ENCODE peak calls at places on chromosome 15, in four cellular contexts. T is cardiac muscle cell, J is left ventricle myocardium inferior, H is adrenal gland. E is an unnamed sample.

GRCh38 chr15:69480932-69481331 is 28.3 kb downstream of the RPLP1 start:
- DNase-seq in T (no peak), J (no peak), H (no peak), E (no peak)

GRCh38 chr15:41019174-41019573 is 65.9 kb downstream of the CHAC1 start:
- DNase-seq in T (no peak), H (no peak), J (no peak), E (no peak)

GRCh38 chr15:39586387-39587171 is 5.7 kb downstream of the THBS1 start:
- DNase-seq in T (no peak), J (no peak), H (no peak), E (no peak)

GRCh38 chr15:36982441-36982840 is 117.9 kb downstream of the MEIS2 start:
- DNase-seq in H (no peak), T (no peak), J (no peak), E (no peak)

GRCh38 chr15:38216763-38217162 is 35.9 kb upstream of the SPRED1 start:
- DNase-seq in H (no peak), J (no peak), T (no peak), E (no peak)

GRCh38 chr15:39926526-39926925 is 6.5 kb upstream of the GPR176 start:
- DNase-seq in J (no peak), H (no peak), T (no peak), E (no peak)

GRCh38 chr15:78810377-78811123 is 714 bp downstream of the ADAMTS7 start:
- DNase-seq in T (peak; percentile 77), J (peak; percentile 72), H (peak; percentile 67), E (peak; percentile 51)

GRCh38 chr15:37819191-37819590 is 115.2 kb upstream of the TMCO5A start:
- DNase-seq in J (no peak), H (no peak), T (no peak), E (no peak)

GRCh38 chr15:57510647-57511046 is 81.1 kb upstream of the MYZAP start:
- DNase-seq in J (peak; percentile 68), T (no peak), H (no peak), E (no peak)

GRCh38 chr15:38745611-38746010 is 181.0 kb upstream of the RASGRP1 start:
- DNase-seq in H (no peak), J (no peak), T (no peak), E (no peak)

GRCh38 chr15:73386886-73387506 is 18.2 kb upstream of the HCN4 start:
- DNase-seq in T (no peak), J (no peak), H (no peak), E (no peak)
- TF ChIP-seq CTCF in T (no peak), J (no peak), H (no peak), E (no peak)

GRCh38 chr15:68278345-68279217 is 1.0 kb downstream of the FEM1B start:
- DNase-seq in H (peak; percentile 51), J (no peak), T (peak; percentile 26), E (peak; percentile 65)
- TF ChIP-seq CTCF in H (no peak), J (no peak), T (peak; percentile 39), E (peak; percentile 60)

DNA sequence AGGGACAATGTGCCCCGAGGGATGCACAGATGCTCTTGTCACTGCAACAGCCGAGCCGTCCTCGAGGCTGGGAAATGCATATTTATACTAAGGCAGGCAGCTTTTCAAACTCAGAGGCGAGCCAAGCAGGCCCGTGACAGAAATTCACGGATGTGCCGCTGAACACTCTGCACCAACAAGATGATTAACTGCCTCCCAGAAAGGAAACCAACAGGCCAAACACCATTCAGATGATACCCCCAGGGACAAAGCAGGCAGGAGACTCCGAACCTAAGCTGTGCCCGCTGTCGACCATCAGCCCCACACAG is 31.8 kb downstream of the ADAMTS17 start:
- DNase-seq in T (no peak), H (no peak), J (no peak), E (no peak)
- TF ChIP-seq CTCF in T (no peak), H (no peak), J (no peak), E (no peak)

GRCh38 chr15:77550275-77551251 is 82.1 kb downstream of the LINGO1 start:
- DNase-seq in T (peak; percentile 21), J (no peak), H (no peak), E (no peak)

GRCh38 chr15:77547801-77548607 is 84.7 kb downstream of the LINGO1 start:
- DNase-seq in T (no peak), H (no peak), J (no peak), E (no peak)

GRCh38 chr15:77546870-77547269 is 85.8 kb downstream of the LINGO1 start:
- DNase-seq in H (no peak), T (no peak), J (no peak), E (no peak)

GRCh38 chr15:77549552-77550274 is 83.0 kb downstream of the LINGO1 start:
- DNase-seq in J (no peak), H (no peak), T (no peak), E (no peak)

GRCh38 chr15:77548608-77549551 is 83.8 kb downstream of the LINGO1 start:
- DNase-seq in H (no peak), J (no peak), T (no peak), E (no peak)
- TF ChIP-seq CTCF in H (no peak), J (no peak), T (no peak), E (no peak)

GRCh38 chr15:52328680-52329079 is 33.1 kb upstream of the MYO5C start:
- DNase-seq in J (no peak), T (no peak), H (no peak), E (no peak)

GRCh38 chr15:52334491-52335160 is 39.0 kb upstream of the MYO5C start:
- DNase-seq in T (no peak), J (no peak), H (no peak), E (no peak)

GRCh38 chr15:52329980-52330379 is 34.4 kb upstream of the MYO5C start:
- DNase-seq in T (no peak), J (no peak), H (no peak), E (no peak)

GRCh38 chr15:52329150-52329549 is 33.5 kb upstream of the MYO5C start:
- DNase-seq in T (no peak), J (no peak), H (no peak), E (no peak)

DNA sequence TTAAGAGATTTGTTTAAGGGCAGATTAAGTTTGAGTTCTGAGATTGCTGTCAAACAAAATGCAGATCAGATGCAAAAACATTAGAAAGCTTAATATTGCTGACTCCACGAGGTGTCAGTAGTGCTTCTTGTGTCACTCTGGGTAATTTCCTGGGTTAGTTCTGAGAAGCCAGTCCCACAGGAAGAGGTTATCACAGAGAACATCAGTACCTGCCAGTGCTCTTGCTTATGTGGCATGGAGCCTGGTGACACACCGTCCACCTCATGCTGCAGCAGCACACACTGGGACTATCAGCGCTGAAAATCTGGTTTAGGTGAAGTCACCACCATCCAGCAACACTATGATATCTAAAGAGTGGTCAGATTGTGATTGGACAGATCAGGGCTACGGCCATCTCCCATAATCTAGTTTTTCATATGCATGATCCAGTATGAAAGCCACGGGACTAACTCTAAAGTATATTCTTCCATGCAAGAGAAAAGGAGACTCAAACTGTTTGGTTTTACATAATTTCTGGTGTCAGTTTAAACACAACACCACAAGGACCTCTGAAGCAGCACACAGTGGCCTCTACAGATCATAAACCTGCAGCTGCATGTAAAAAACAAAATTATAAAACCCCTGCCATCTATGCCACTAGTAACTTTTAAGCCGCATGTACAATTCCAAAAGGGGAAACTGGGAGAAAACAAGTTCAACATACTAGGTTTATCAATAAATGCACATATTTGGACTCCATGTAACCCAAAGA is 36.1 kb upstream of the MYO5C start:
- DNase-seq in J (no peak), T (peak; percentile 28), H (peak; percentile 31), E (no peak)
- TF ChIP-seq CTCF in J (peak; percentile 58), T (peak; percentile 56), H (no peak), E (peak; percentile 53)

DNA sequence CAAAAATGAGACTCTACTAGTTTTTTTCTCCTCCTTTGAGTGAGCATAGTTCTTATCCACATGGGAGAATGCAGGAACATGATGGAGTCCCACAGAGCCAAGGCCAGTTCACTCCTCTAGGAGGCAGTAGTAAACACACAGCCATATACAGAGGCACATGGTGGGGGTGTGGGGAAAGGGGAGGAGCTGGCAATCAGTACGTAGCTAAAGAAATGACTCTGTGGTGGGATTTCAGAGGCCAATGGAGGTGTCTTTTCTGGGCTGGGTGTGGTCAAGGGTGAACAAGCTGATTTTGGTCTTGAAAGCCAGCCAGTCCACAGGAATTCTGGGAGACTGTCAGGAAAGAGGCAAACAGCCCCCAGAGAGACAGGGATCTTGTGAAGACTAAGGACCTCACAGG is 6.6 kb upstream of the RAB11A start:
- DNase-seq in H (peak; percentile 52), J (no peak), T (peak; percentile 55), E (peak; percentile 42)
- TF ChIP-seq CTCF in H (peak; percentile 34), J (peak; percentile 51), T (peak; percentile 64), E (peak; percentile 60)

GRCh38 chr15:84631706-84632272 is 22.3 kb downstream of the WDR73 start:
- DNase-seq in J (no peak), T (no peak), H (no peak), E (no peak)

GRCh38 chr15:84629033-84629432 is 25.1 kb downstream of the WDR73 start:
- DNase-seq in H (no peak), J (no peak), T (no peak), E (no peak)

GRCh38 chr15:84638103-84638502 is 16.0 kb downstream of the WDR73 start:
- DNase-seq in H (no peak), J (no peak), T (no peak), E (no peak)

GRCh38 chr15:84634228-84634837 is 19.8 kb downstream of the WDR73 start:
- DNase-seq in J (no peak), H (no peak), T (no peak), E (no peak)

GRCh38 chr15:84633311-84634227 is 20.5 kb downstream of the WDR73 start:
- DNase-seq in J (peak; percentile 76), T (peak; percentile 70), H (peak; percentile 71), E (peak; percentile 54)
- TF ChIP-seq CTCF in J (no peak), T (no peak), H (peak; percentile 10), E (no peak)

DNA sequence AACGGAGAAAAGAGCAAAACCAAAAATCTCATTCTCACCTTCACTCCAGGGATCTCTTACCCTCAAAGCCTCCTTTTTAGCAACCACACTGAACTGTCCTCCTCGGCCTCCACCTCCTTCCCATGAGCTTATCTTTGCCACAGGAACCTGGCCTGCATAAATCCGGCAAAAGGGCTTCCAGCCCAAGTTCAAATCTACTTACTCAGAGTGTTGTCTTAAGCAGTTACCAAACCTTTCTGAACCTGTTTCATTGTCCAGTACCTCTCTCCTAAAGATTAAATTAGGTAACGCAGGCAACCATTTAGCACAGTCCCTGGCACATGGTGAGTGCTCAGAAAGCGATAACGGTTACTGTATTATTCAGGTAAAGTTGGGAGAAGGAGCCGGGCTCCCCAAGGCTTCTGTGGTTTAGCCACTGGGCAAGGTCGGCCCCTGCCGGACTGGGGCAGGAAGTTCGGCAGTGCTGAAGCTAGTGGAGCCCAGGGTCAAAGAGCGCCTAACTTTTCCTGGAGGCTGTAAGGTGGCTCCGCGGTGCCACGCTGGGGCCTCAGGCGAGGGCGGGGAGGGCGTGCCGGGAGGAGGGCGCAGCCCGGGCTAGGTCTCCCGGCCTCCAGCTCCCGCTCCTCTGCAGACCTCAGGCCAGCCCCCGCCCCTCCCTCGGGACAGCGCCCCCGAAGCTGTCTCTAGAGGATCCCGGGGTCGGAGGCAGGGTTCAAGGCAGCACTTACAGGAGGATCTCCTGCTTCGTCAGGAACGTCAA is 620 bp downstream of the CIB1 start:
- DNase-seq in J (peak; percentile 61), H (peak; percentile 75), T (peak; percentile 73), E (peak; percentile 41)
- TF ChIP-seq CTCF in J (peak; percentile 62), H (peak; percentile 45), T (peak; percentile 42), E (peak; percentile 53)